ENCODE peak calls at places on chromosomes 16 and 17, in four cellular contexts. J, A, P and L are unnamed samples.

GRCh38 chr17:17675925-17676534 is 5.2 kb upstream of the RAI1 start:
- DNase-seq in A (no peak), P (peak), J (peak), L (peak)

GRCh38 chr17:33838281-33838680 is 416.8 kb upstream of the CCL2 start:
- DNase-seq in A (no peak), J (peak), P (no peak), L (no peak)

GRCh38 chr16:85435298-85435697 is 177.8 kb upstream of the GSE1 start:
- DNase-seq in A (no peak), J (no peak), P (no peak), L (no peak)

GRCh38 chr16:77794586-77794985 is 6.2 kb downstream of the VAT1L start:
- DNase-seq in P (peak), J (peak), A (no peak), L (peak)

GRCh38 chr16:88527186-88527936 is 42.8 kb upstream of the ZC3H18 start:
- DNase-seq in P (peak), J (peak), A (peak), L (peak)

GRCh38 chr16:1002399-1003161 is 21.0 kb downstream of the SOX8 start:
- DNase-seq in J (peak), A (no peak), P (peak), L (peak)

GRCh38 chr16:69481901-69482341 is 57.5 kb downstream of the CYB5B start:
- DNase-seq in J (no peak), P (no peak), A (peak), L (no peak)

GRCh38 chr17:82449136-82449882 is 1.2 kb downstream of the CYBC1 start:
- DNase-seq in A (peak), P (no peak), J (no peak), L (no peak)

GRCh38 chr17:11264183-11264871 is 23.3 kb downstream of the SHISA6 start:
- DNase-seq in J (no peak), P (no peak), A (no peak), L (no peak)

GRCh38 chr17:82213251-82214011 is 789 bp upstream of the CCDC57 start:
- DNase-seq in P (peak), J (peak), A (peak), L (peak)